ENCODE peak calls at places on chromosomes 13 and 19, in seven cellular contexts. D, X, C, R, P, S and Y are unnamed samples.

GRCh38 chr19:44625531-44626066 is 12.2 kb downstream of the IGSF23 start:
- DNase-seq in X (no peak), S (peak), C (no peak), P (no peak), R (no peak), D (no peak), Y (no peak)

GRCh38 chr19:16017138-16017490 is 59.2 kb upstream of the TPM4 start:
- DNase-seq in R (no peak), P (no peak), D (no peak), X (no peak), C (no peak), S (no peak), Y (no peak)

GRCh38 chr19:53977991-53978731 is 13.3 kb upstream of the CACNG6 start:
- DNase-seq in S (peak), X (peak), D (no peak), R (peak), C (peak), P (peak), Y (peak)

GRCh38 chr19:12331211-12331941 is 2.1 kb downstream of the ZNF563 start:
- DNase-seq in S (no peak), R (no peak), D (no peak), P (no peak), C (peak), X (no peak), Y (no peak)

GRCh38 chr13:91291078-91291477 is 56.4 kb upstream of the MIR17HG start:
- DNase-seq in D (no peak), S (no peak), X (no peak), R (no peak), P (no peak), C (no peak), Y (no peak)

GRCh38 chr19:56594783-56595547 is at the start of gene ZNF71:
- DNase-seq in C (peak), P (peak), R (peak), S (peak), D (peak), X (no peak), Y (peak)

GRCh38 chr19:1805401-1806183 is 6.5 kb downstream of the ATP8B3 start:
- DNase-seq in R (no peak), S (no peak), P (no peak), D (no peak), X (no peak), C (no peak), Y (no peak)

GRCh38 chr13:107271226-107271625 is 703.3 kb upstream of the ARGLU1 start:
- DNase-seq in D (no peak), C (no peak), S (peak), R (no peak), P (no peak), X (no peak), Y (no peak)

GRCh38 chr19:29119582-29119981 is 93.4 kb downstream of the UQCRFS1 start:
- DNase-seq in C (no peak), X (no peak), P (no peak), S (no peak), R (no peak), D (no peak), Y (no peak)

GRCh38 chr13:109010912-109011311 is 381.5 kb downstream of the MYO16 start:
- DNase-seq in P (no peak), D (no peak), S (no peak), C (no peak), R (no peak), X (no peak), Y (no peak)

GRCh38 chr13:25489238-25489637 is 117.5 kb downstream of the ATP8A2 start:
- DNase-seq in D (no peak), X (no peak), S (no peak), P (no peak), R (no peak), C (no peak), Y (no peak)

GRCh38 chr19:28874742-28875141 is 338.2 kb downstream of the UQCRFS1 start:
- DNase-seq in C (no peak), S (no peak), R (no peak), D (no peak), P (no peak), X (no peak), Y (no peak)

GRCh38 chr13:51532736-51533197 is 51.5 kb upstream of the WDFY2 start:
- DNase-seq in C (no peak), S (no peak), R (no peak), P (no peak), D (no peak), X (no peak), Y (no peak)

GRCh38 chr13:43475135-43475534 is 311.6 kb downstream of the ENOX1 start:
- DNase-seq in D (peak), P (no peak), S (no peak), R (no peak), X (no peak), C (no peak), Y (no peak)

GRCh38 chr19:46813570-46814358 is 25.4 kb upstream of the SLC1A5 start:
- DNase-seq in P (peak), R (peak), S (peak), C (peak), D (peak), X (no peak), Y (peak)

GRCh38 chr13:113528101-113528797 is 37.7 kb upstream of the DCUN1D2 start:
- DNase-seq in P (no peak), S (no peak), C (no peak), D (no peak), R (no peak), X (no peak), Y (no peak)

GRCh38 chr19:4443188-4443587 is 14.4 kb downstream of the UBXN6 start:
- DNase-seq in X (no peak), C (no peak), R (no peak), P (no peak), D (no peak), S (no peak), Y (no peak)

GRCh38 chr19:18478545-18479311 is 40.8 kb upstream of the ISYNA1 start:
- DNase-seq in S (peak), C (peak), D (peak), X (peak), P (peak), R (peak), Y (peak)

GRCh38 chr13:35785563-35786327 is 309.3 kb upstream of the MAB21L1 start:
- DNase-seq in P (no peak), X (no peak), R (no peak), S (no peak), C (no peak), D (no peak), Y (no peak)

GRCh38 chr13:32334676-32335075 is 19.4 kb downstream of the BRCA2 start:
- DNase-seq in R (no peak), S (peak), X (no peak), P (no peak), C (no peak), D (no peak), Y (no peak)

GRCh38 chr19:44886141-44886540 is 4.9 kb upstream of the TOMM40 start:
- DNase-seq in D (no peak), S (no peak), X (no peak), P (no peak), C (no peak), R (no peak), Y (no peak)

GRCh38 chr13:25149670-25150069 is 22.4 kb downstream of the AMER2 start:
- DNase-seq in D (no peak), P (no peak), R (no peak), S (no peak), C (no peak), X (no peak), Y (no peak)

GRCh38 chr13:36261976-36262375 is 35.6 kb downstream of the CCDC169 start:
- DNase-seq in X (no peak), C (no peak), D (no peak), P (no peak), R (peak), S (no peak), Y (no peak)

GRCh38 chr19:57754091-57754673 is 7.6 kb downstream of the ZNF776 start:
- DNase-seq in R (no peak), S (no peak), C (no peak), D (no peak), P (no peak), X (no peak), Y (no peak)

GRCh38 chr13:42893346-42893745 is 98.7 kb downstream of the EPSTI1 start:
- DNase-seq in R (no peak), D (no peak), S (peak), X (no peak), P (no peak), C (no peak), Y (peak)

GRCh38 chr13:95275322-95276118 is 25.7 kb downstream of the ABCC4 start:
- DNase-seq in X (no peak), R (no peak), C (no peak), S (no peak), P (no peak), D (no peak), Y (peak)

GRCh38 chr19:31257025-31257424 is 92.2 kb downstream of the TSHZ3 start:
- DNase-seq in S (no peak), C (no peak), X (no peak), P (no peak), R (no peak), D (no peak), Y (no peak)

DNA sequence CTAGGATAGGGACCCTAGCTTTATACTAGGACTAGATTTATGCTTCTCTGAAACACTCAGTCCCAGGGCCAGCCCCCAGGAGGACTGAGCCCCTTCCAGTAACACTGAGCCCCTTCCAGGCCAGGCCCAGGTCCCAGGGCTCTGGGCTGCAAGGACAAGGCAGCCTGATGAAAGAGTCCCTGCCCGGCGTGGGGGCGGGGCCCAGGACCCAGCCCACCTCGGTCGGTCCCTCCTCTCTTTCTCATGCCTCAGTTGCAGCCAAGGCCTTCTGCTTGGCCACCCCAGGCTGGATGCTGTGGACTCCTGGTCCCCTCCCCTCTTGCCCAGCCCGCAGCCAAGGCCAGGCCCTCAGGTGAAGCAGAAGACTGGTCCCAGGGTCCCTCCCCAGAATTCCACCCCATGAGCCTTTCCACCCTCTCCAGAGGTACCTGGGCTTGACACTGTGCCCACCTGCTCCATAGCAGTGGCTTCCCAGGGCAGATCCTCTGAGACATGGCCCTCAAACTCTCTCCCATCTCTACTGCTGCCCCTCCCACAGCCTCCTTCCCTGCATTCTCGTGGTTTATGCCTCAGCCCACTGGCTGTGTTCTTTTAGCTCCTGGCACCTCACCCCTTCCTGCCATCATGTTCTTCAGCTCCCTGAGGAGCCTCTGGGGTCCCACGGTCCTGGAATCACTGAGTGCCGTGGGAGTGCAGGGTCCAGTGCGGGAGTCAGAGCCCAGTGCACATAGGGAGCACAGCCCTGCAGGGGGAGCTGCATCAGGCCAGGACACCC is 53.6 kb upstream of the C1QTNF9B start:
- DNase-seq in P (no peak), D (no peak), C (no peak), X (no peak), S (peak), R (no peak), Y (no peak)
- TF ChIP-seq CTCF in P (no peak), D (no peak), C (no peak), X (no peak), S (no peak), R (no peak), Y (no peak)

DNA sequence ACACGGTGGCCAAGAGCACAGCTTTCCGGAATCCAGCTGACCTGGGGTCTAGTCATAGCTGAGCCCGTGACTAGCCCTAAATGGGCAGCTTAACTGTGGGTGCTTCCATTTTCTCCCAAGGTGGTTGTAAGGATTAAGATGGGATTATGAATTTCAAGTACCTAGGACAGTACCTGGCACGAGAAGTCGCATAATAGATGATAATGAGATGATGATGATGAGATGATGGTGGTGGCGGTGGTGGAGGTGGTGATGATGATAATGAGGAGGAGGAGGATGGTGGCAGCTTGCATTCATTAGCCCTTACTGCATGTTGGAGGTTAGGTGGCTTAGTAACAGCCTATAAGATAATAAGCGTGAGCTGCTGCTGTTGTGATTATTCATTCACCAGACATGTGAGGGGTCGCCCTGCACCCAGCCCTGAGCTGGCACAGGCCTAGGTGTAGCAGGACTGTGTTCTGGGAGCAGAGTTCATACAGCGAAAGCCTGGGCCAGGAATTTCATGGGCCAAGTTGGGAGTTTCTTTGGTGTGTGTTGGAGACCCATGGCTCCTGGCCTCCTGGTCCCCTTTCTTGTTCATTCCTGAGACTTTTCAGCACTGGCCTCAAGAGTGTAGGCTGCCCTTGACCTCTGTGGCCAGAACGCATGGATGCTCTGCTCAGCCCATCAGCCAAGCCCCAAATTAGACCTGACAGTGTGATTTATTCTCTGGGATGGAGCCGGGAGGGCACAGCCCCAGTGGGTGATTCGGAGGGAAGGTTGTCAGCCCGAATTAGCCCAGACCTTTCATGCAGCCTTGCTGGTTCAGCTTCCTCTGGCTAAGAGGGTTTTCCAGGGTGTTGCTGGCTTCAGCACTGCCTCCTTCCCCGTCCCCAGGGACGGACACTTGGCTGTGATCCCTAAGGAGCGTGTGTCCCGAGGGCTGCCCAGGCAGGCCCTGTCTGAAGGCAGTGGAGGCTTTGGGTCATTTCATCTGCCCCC is 128.8 kb downstream of the SIPA1L3 start:
- DNase-seq in R (no peak), S (peak), C (peak), P (peak), D (peak), X (no peak), Y (no peak)
- H3K4me3 ChIP-seq in R (no peak), S (no peak), C (no peak), P (no peak), D (no peak), X (no peak), Y (no peak)

DNA sequence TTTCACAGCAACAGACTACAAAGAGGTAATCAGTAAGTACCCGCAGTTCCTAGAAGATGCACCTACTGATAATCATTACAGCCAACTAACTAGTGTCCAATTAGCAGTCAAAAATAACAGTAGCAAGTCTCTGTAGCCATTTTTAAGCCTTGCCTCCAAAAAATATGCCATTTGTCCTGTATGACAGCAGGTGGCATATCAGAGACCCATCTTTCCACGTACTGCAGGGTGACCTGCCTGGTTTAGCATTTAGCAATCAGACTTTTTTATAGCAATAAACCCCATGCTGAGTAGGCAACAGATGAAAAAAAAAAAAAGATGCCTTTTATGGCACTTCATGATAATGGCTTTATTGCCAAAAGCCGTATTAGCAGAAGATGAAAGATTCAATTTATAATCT is 155.3 kb upstream of the LSM14A start:
- DNase-seq in R (no peak), X (no peak), C (no peak), S (no peak), D (no peak), P (no peak), Y (no peak)
- TF ChIP-seq CTCF in R (no peak), X (no peak), C (no peak), S (no peak), D (no peak), P (no peak), Y (no peak)

DNA sequence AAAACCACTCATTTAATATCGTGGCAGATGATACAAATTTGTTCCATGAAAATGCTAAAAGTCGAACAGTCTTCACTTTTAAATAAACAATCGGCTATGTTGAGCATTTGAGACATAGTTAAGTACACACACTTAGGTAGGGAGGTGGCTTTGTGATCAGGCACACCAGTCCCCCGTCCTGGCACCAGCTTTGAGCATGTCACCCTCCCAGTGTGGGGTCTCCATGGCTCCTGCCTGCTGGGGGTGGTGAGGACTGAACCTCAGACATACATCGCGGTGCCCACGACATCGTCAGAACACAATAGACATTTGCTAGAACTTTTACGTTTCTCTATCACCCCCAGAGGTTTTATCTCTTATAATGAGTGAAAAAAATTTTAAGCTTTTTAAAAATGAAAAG is 62.0 kb downstream of the RFX2 start:
- DNase-seq in X (no peak), D (no peak), C (no peak), R (no peak), S (no peak), P (no peak), Y (no peak)
- H3K4me3 ChIP-seq in X (no peak), D (no peak), C (no peak), R (peak), S (no peak), P (no peak), Y (no peak)

GRCh38 chr13:39047560-39047959 is 9.3 kb downstream of the NHLRC3 start:
- DNase-seq in D (no peak), S (no peak), C (no peak), P (no peak), X (no peak), R (no peak), Y (peak)
- TF ChIP-seq CTCF in D (no peak), S (no peak), C (no peak), P (no peak), X (no peak), R (no peak), Y (peak)